ENCODE peak calls at places on chromosomes 12 and 14, in four cellular contexts. H is OCI-LY7, F is left ventricle myocardium inferior, O is heart left ventricle. B is an unnamed sample.

GRCh38 chr14:78606111-78606510 is 435.9 kb downstream of the NRXN3 start:
- DNase-seq in F (no peak), O (no peak), H (no peak), B (no peak)

GRCh38 chr14:55332654-55333570 is 61.7 kb downstream of the FBXO34 start:
- DNase-seq in O (no peak), F (no peak), H (no peak), B (no peak)

GRCh38 chr12:88625316-88625715 is 45.0 kb upstream of the KITLG start:
- DNase-seq in F (no peak), O (no peak), H (no peak), B (no peak)

GRCh38 chr12:356276-356988 is 32.7 kb downstream of the KDM5A start:
- DNase-seq in H (no peak), F (no peak), O (no peak), B (no peak)

GRCh38 chr12:67916266-67916970 is 72.8 kb upstream of the IFNG-AS1 start:
- DNase-seq in H (no peak), O (no peak), F (no peak), B (no peak)

GRCh38 chr12:104707179-104707578 is 250.4 kb downstream of the CHST11 start:
- DNase-seq in H (no peak), O (no peak), F (no peak), B (no peak)

GRCh38 chr12:19925881-19926665 is 442.3 kb upstream of the PDE3A start:
- DNase-seq in F (no peak), H (no peak), O (no peak), B (no peak)

GRCh38 chr14:98182385-98183055 is 1089.5 kb downstream of the BCL11B start:
- DNase-seq in O (no peak), H (no peak), F (no peak), B (no peak)

GRCh38 chr14:75306917-75307699 is 28.5 kb downstream of the FOS start:
- DNase-seq in F (no peak), O (no peak), H (peak; percentile 87), B (peak; percentile 57)

GRCh38 chr12:51386361-51386760 is 4.8 kb downstream of the GALNT6 start:
- DNase-seq in O (no peak), H (no peak), F (no peak), B (no peak)

GRCh38 chr14:102262894-102263462 is 42.0 kb downstream of the MOK start:
- DNase-seq in F (no peak), H (no peak), O (no peak), B (no peak)

GRCh38 chr12:68336754-68337343 is 4.7 kb upstream of the MDM1 start:
- DNase-seq in H (no peak), F (no peak), O (no peak), B (no peak)

GRCh38 chr12:68446896-68447806 is 115.0 kb upstream of the MDM1 start:
- DNase-seq in O (no peak), F (no peak), H (no peak), B (peak; percentile 45)

GRCh38 chr14:85574849-85575616 is 45.1 kb downstream of the FLRT2 start:
- DNase-seq in F (no peak), O (no peak), H (no peak), B (no peak)

DNA sequence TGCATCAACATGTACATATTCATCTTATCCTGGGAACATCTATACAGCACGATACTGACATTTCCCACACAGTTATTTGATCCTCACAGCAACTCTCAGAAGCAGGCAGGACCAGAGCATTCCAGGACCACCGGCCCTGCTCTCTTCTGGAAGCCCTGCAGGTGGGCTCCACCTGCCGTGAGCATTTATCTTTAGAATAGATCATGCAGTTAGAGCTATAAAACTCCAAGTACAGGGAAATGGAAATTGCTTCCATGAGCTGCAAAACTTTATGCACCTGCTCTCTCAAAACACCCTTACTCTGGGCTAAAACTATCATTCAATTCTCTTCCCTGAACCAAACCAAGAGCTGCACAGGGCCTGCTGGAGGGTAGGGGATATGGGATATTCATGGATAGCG is 5.5 kb upstream of the BDKRB1 start:
- DNase-seq in H (no peak), O (no peak), F (no peak), B (no peak)
- H3K4me1 ChIP-seq in H (no peaks in the 10 kb centered on the region), O (peaks cover 5% of the 10 kb centered on the region), F (no peaks in the 10 kb centered on the region), B (peaks cover 9% of the 10 kb centered on the region)

DNA sequence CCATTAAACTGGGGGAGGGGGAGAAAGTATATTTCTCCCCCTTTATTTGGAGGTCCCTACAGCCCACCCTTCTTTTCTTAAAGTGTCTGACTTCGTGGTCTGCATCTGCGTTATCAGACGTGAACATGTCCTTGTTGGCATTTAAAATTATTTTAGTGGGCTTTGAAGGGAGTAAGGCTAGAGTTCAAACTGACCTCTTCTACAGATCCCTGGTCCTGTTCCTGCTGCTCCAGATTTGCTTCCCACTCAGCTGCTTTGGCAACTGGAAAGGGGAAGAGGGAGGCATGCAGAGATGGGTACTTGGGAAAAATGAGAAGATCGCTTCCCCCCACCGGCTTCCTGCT is 611 bp upstream of the SIX6 start:
- DNase-seq in F (no peak), O (no peak), H (no peak), B (no peak)
- TF ChIP-seq CTCF in F (no peak), O (no peak), H (no peak), B (no peak)

GRCh38 chr12:65182012-65182739 is 12.8 kb downstream of the LEMD3 start:
- DNase-seq in O (no peak), H (no peak), F (no peak), B (peak; percentile 47)
- H3K4me1 ChIP-seq in O (peaks cover 40% of the 10 kb centered on the region), H (peaks cover 1% of the 10 kb centered on the region), F (peaks cover 66% of the 10 kb centered on the region), B (peaks cover 36% of the 10 kb centered on the region)

GRCh38 chr14:22845821-22846625 is 9.6 kb downstream of the MMP14 start:
- DNase-seq in H (no peak), O (no peak), F (no peak), B (no peak)

GRCh38 chr14:22847661-22848341 is 11.4 kb downstream of the MMP14 start:
- DNase-seq in H (no peak), F (no peak), O (no peak), B (no peak)

GRCh38 chr14:22848391-22849164 is 12.2 kb downstream of the MMP14 start:
- DNase-seq in H (no peak), O (peak; percentile 83), F (peak; percentile 66), B (no peak)

GRCh38 chr14:22845103-22845394 is 8.7 kb downstream of the MMP14 start:
- DNase-seq in O (no peak), F (no peak), H (no peak), B (no peak)

DNA sequence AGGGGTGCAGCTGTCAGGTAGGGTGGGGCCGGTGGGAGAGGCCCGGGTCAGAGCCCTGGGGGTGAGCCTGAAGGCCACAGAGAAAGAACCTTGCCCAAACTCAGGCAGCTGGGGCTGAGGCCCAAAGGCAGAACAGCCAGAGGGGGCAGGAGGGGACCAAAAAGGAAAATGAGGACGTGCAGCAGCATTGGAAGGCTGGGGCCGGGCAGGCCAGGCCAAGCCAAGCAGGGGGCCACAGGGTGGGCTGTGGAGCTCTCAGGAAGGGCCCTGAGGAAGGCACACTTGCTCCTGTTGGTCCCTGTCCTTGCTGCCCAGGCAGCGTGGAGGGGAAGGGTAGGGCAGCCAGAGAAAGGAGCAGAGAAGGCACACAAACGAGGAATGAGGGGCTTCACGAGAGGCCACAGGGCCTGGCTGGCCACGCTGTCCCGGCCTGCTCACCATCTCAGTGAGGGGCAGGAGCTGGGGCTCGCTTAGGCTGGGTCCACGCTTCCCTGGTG is 10.5 kb downstream of the MMP14 start:
- DNase-seq in F (no peak), O (no peak), H (no peak), B (no peak)
- TF ChIP-seq CTCF in F (no peak), O (no peak), H (no peak), B (no peak)

GRCh38 chr14:77040995-77041744 is 12.7 kb upstream of the IRF2BPL start:
- DNase-seq in F (no peak), H (no peak), O (no peak), B (no peak)
- H3K4me1 ChIP-seq in F (peaks cover 96% of the 10 kb centered on the region), H (peaks cover 77% of the 10 kb centered on the region), O (peaks cover 97% of the 10 kb centered on the region), B (peaks cover 43% of the 10 kb centered on the region)

GRCh38 chr12:26121841-26122680 is 2.8 kb downstream of the BHLHE41 start:
- DNase-seq in F (peak; percentile 40), H (peak; percentile 3), O (no peak), B (no peak)
- TF ChIP-seq CTCF in F (no peak), H (no peak), O (peak; percentile 21), B (no peak)

DNA sequence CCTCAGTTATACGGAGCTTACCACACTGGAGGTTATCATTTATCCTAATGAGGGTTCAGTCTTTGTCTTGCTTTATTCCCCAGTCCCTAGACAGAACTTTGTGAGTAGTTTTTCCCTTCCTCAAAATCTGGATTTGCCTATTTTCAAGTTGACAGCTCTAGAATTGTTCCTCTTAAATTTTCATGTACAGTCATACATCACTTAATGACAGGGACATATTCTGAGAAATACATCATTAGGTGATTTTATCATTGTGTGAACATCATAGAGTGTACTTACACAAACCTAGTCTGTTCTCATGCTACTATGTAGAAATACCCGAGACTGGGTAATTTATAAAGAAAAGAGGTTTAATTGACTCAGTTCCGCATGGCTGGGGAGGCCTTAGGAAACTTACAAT is 3.1 kb downstream of the PRKAB1 start:
- DNase-seq in O (no peak), H (no peak), F (no peak), B (no peak)
- H3K4me1 ChIP-seq in O (peaks cover 68% of the 10 kb centered on the region), H (peaks cover 30% of the 10 kb centered on the region), F (peaks cover 81% of the 10 kb centered on the region), B (peaks cover 21% of the 10 kb centered on the region)